ENCODE peak calls at places on chromosomes 3 and 15, in eight cellular contexts. One of them, this sample, is unnamed.

GRCh38 chr3:48194446-48195071 is 6.3 kb upstream of the CDC25A start:
- DNase-seq in stomach: peak; percentile 74
- DNase-seq in ovary: peak; percentile 75
- DNase-seq in HepG2: peak; percentile 68
- DNase-seq in transverse colon: peak; percentile 71
- DNase-seq in sigmoid colon: no peak
- DNase-seq in endothelial cell of umbilical vein: peak; percentile 63
- DNase-seq in uterus: peak; percentile 25
- DNase-seq in this sample: peak; percentile 64

GRCh38 chr3:4426782-4427344 is 40.2 kb downstream of the SUMF1 start:
- DNase-seq in stomach: no peak
- DNase-seq in ovary: no peak
- DNase-seq in HepG2: peak; percentile 89
- DNase-seq in transverse colon: no peak
- DNase-seq in sigmoid colon: no peak
- DNase-seq in endothelial cell of umbilical vein: peak; percentile 46
- DNase-seq in uterus: no peak
- DNase-seq in this sample: no peak

GRCh38 chr15:101611580-101612299 is 40.4 kb downstream of the TM2D3 start:
- DNase-seq in stomach: no peak
- DNase-seq in ovary: no peak
- DNase-seq in HepG2: no peak
- DNase-seq in transverse colon: no peak
- DNase-seq in sigmoid colon: no peak
- DNase-seq in endothelial cell of umbilical vein: no peak
- DNase-seq in uterus: no peak
- DNase-seq in this sample: no peak

GRCh38 chr3:19183572-19183971 is 35.3 kb downstream of the KCNH8 start:
- DNase-seq in stomach: no peak
- DNase-seq in ovary: no peak
- DNase-seq in HepG2: no peak
- DNase-seq in transverse colon: no peak
- DNase-seq in sigmoid colon: no peak
- DNase-seq in endothelial cell of umbilical vein: no peak
- DNase-seq in uterus: no peak
- DNase-seq in this sample: no peak

GRCh38 chr3:33441322-33441976 is 1.2 kb upstream of the UBP1 start:
- DNase-seq in stomach: no peak
- DNase-seq in ovary: no peak
- DNase-seq in HepG2: peak; percentile 79
- DNase-seq in transverse colon: peak; percentile 65
- DNase-seq in sigmoid colon: no peak
- DNase-seq in endothelial cell of umbilical vein: no peak
- DNase-seq in uterus: peak; percentile 66
- DNase-seq in this sample: no peak

GRCh38 chr15:29472901-29473423 is 203.3 kb upstream of the NSMCE3 start:
- DNase-seq in stomach: no peak
- DNase-seq in ovary: no peak
- DNase-seq in HepG2: no peak
- DNase-seq in transverse colon: no peak
- DNase-seq in sigmoid colon: no peak
- DNase-seq in endothelial cell of umbilical vein: no peak
- DNase-seq in uterus: no peak
- DNase-seq in this sample: no peak

GRCh38 chr15:66908503-66909095 is 156.8 kb upstream of the SMAD3 start:
- DNase-seq in stomach: no peak
- DNase-seq in ovary: no peak
- DNase-seq in HepG2: no peak
- DNase-seq in transverse colon: no peak
- DNase-seq in sigmoid colon: no peak
- DNase-seq in endothelial cell of umbilical vein: no peak
- DNase-seq in uterus: no peak
- DNase-seq in this sample: no peak

GRCh38 chr3:78927787-78928186 is 840.0 kb downstream of the ROBO1 start:
- DNase-seq in stomach: no peak
- DNase-seq in ovary: no peak
- DNase-seq in HepG2: no peak
- DNase-seq in transverse colon: no peak
- DNase-seq in sigmoid colon: no peak
- DNase-seq in endothelial cell of umbilical vein: no peak
- DNase-seq in uterus: no peak
- DNase-seq in this sample: no peak

GRCh38 chr3:120429921-120430361 is 20.9 kb downstream of the FSTL1 start:
- DNase-seq in stomach: no peak
- DNase-seq in ovary: no peak
- DNase-seq in HepG2: no peak
- DNase-seq in transverse colon: no peak
- DNase-seq in sigmoid colon: no peak
- DNase-seq in endothelial cell of umbilical vein: no peak
- DNase-seq in uterus: no peak
- DNase-seq in this sample: no peak

GRCh38 chr3:2166552-2166951 is 67.9 kb downstream of the CNTN4 start:
- DNase-seq in stomach: no peak
- DNase-seq in ovary: no peak
- DNase-seq in HepG2: no peak
- DNase-seq in transverse colon: no peak
- DNase-seq in sigmoid colon: no peak
- DNase-seq in endothelial cell of umbilical vein: no peak
- DNase-seq in uterus: no peak
- DNase-seq in this sample: no peak

GRCh38 chr15:65476942-65477341 is 40.5 kb downstream of the DPP8 start:
- DNase-seq in stomach: no peak
- DNase-seq in ovary: no peak
- DNase-seq in HepG2: no peak
- DNase-seq in transverse colon: no peak
- DNase-seq in sigmoid colon: no peak
- DNase-seq in endothelial cell of umbilical vein: no peak
- DNase-seq in uterus: no peak
- DNase-seq in this sample: no peak

DNA sequence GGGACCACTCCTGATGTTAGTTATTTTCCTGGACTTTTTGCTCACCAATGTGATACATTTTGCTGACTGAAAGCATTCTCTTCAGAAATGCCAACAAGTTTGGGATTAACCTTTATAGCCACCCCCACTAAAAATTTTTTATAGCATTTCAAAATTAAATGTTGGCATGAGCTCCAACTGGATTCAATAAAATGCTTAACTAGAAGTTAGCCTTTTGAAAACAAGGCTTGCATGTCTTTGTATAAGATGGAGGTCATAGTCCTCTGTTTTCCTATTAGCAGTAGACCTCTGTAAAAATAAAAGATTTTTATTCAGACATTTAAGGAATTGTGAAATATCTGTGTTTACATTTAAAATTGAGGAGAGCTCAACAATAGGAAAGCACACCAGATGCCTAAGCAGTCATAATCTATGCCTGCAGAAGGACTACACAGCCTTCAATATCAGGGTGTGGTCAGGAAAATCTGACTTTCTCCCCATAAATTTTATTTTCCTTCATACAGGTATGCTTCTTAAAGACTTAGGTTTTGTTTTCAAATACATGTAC is 87.1 kb downstream of the DNAJC13 start:
- DNase-seq in stomach: no peak
- DNase-seq in ovary: no peak
- DNase-seq in HepG2: no peak
- DNase-seq in transverse colon: no peak
- DNase-seq in sigmoid colon: no peak
- DNase-seq in endothelial cell of umbilical vein: no peak
- DNase-seq in uterus: no peak
- DNase-seq in this sample: no peak
- H3K36me3 ChIP-seq in stomach: peaks cover 99% of the 10 kb centered on the region
- H3K36me3 ChIP-seq in ovary: no peaks in the 10 kb centered on the region
- H3K36me3 ChIP-seq in HepG2: peaks cover 62% of the 10 kb centered on the region
- H3K36me3 ChIP-seq in transverse colon: peaks cover 4% of the 10 kb centered on the region
- H3K36me3 ChIP-seq in sigmoid colon: peaks cover 94% of the 10 kb centered on the region
- H3K36me3 ChIP-seq in endothelial cell of umbilical vein: peaks cover 25% of the 10 kb centered on the region
- H3K36me3 ChIP-seq in uterus: no peaks in the 10 kb centered on the region
- H3K36me3 ChIP-seq in this sample: peaks cover 78% of the 10 kb centered on the region

DNA sequence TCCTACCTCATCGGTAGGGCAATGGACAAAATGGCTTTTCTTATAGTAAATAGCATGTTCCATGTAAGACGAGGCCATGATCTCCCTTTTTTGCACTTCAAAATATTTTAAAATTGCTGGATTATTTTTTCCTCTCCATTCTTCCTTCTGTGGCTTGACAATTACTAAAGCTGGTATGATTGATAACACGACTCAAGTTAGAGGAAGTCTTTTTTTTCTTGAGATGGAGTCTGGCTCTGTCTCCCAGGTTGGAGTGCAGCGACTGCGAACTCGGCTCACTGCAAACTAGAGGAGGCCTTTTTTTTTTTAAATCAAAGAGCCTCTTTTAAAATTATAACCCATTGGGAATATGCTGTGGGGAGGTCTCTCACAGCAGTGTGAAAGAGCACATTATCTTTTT is 124.5 kb upstream of the TBL1XR1 start:
- DNase-seq in stomach: no peak
- DNase-seq in ovary: no peak
- DNase-seq in HepG2: no peak
- DNase-seq in transverse colon: no peak
- DNase-seq in sigmoid colon: no peak
- DNase-seq in endothelial cell of umbilical vein: peak; percentile 21
- DNase-seq in uterus: no peak
- DNase-seq in this sample: no peak
- TF ChIP-seq POLR2A in stomach: no peak
- TF ChIP-seq POLR2A in ovary: no peak
- TF ChIP-seq POLR2A in HepG2: no peak
- TF ChIP-seq POLR2A in transverse colon: no peak
- TF ChIP-seq POLR2A in sigmoid colon: no peak
- TF ChIP-seq POLR2A in endothelial cell of umbilical vein: no peak
- TF ChIP-seq POLR2A in uterus: no peak
- TF ChIP-seq POLR2A in this sample: no peak

GRCh38 chr3:9474482-9474881 is 77.1 kb downstream of the SETD5 start:
- DNase-seq in stomach: no peak
- DNase-seq in ovary: no peak
- DNase-seq in HepG2: no peak
- DNase-seq in transverse colon: no peak
- DNase-seq in sigmoid colon: no peak
- DNase-seq in endothelial cell of umbilical vein: no peak
- DNase-seq in uterus: no peak
- DNase-seq in this sample: no peak

GRCh38 chr3:9485248-9485647 is 68.4 kb downstream of the LHFPL4 start:
- DNase-seq in stomach: no peak
- DNase-seq in ovary: no peak
- DNase-seq in HepG2: no peak
- DNase-seq in transverse colon: no peak
- DNase-seq in sigmoid colon: no peak
- DNase-seq in endothelial cell of umbilical vein: no peak
- DNase-seq in uterus: no peak
- DNase-seq in this sample: no peak

GRCh38 chr3:9476935-9477334 is 76.7 kb downstream of the LHFPL4 start:
- DNase-seq in stomach: no peak
- DNase-seq in ovary: no peak
- DNase-seq in HepG2: no peak
- DNase-seq in transverse colon: no peak
- DNase-seq in sigmoid colon: no peak
- DNase-seq in endothelial cell of umbilical vein: no peak
- DNase-seq in uterus: no peak
- DNase-seq in this sample: no peak

DNA sequence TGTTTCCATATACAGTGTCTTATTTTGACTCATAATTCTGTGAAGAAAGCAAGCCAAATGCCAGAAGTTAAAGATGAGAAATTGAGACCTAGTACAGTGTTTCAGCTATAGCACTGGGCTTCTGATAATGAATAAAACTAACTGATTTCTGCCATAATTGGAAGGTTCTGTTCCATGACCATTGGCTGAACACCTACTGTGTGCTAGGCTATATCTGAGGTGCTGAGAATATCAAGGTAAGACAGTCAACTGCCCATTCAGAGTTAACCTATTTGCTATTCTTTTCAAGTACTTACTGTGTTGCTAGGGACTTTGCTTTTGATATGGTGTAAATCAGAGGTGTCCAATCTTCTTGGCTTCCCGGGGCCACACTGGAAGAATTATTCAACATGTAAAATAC is 73.4 kb downstream of the LHFPL4 start:
- DNase-seq in stomach: no peak
- DNase-seq in ovary: no peak
- DNase-seq in HepG2: no peak
- DNase-seq in transverse colon: no peak
- DNase-seq in sigmoid colon: no peak
- DNase-seq in endothelial cell of umbilical vein: no peak
- DNase-seq in uterus: no peak
- DNase-seq in this sample: no peak
- H3K36me3 ChIP-seq in stomach: peaks cover 98% of the 10 kb centered on the region
- H3K36me3 ChIP-seq in ovary: no peaks in the 10 kb centered on the region
- H3K36me3 ChIP-seq in HepG2: peaks cover 54% of the 10 kb centered on the region
- H3K36me3 ChIP-seq in transverse colon: no peaks in the 10 kb centered on the region
- H3K36me3 ChIP-seq in sigmoid colon: peaks cover 88% of the 10 kb centered on the region
- H3K36me3 ChIP-seq in endothelial cell of umbilical vein: peaks cover 27% of the 10 kb centered on the region
- H3K36me3 ChIP-seq in uterus: no peaks in the 10 kb centered on the region
- H3K36me3 ChIP-seq in this sample: peaks cover 68% of the 10 kb centered on the region

GRCh38 chr3:38455639-38456430 is 2.1 kb downstream of the ACVR2B start:
- DNase-seq in stomach: no peak
- DNase-seq in ovary: no peak
- DNase-seq in HepG2: no peak
- DNase-seq in transverse colon: no peak
- DNase-seq in sigmoid colon: peak; percentile 83
- DNase-seq in endothelial cell of umbilical vein: no peak
- DNase-seq in uterus: peak; percentile 59
- DNase-seq in this sample: no peak

GRCh38 chr3:38454884-38455638 is 1.4 kb downstream of the ACVR2B start:
- DNase-seq in stomach: peak; percentile 87
- DNase-seq in ovary: peak; percentile 89
- DNase-seq in HepG2: peak; percentile 81
- DNase-seq in transverse colon: peak; percentile 88
- DNase-seq in sigmoid colon: peak; percentile 90
- DNase-seq in endothelial cell of umbilical vein: peak; percentile 50
- DNase-seq in uterus: peak; percentile 79
- DNase-seq in this sample: peak; percentile 88

GRCh38 chr3:38453075-38453913 is at the start of gene ACVR2B:
- DNase-seq in stomach: peak; percentile 94
- DNase-seq in ovary: peak; percentile 92
- DNase-seq in HepG2: peak; percentile 65
- DNase-seq in transverse colon: peak; percentile 92
- DNase-seq in sigmoid colon: peak; percentile 95
- DNase-seq in endothelial cell of umbilical vein: peak; percentile 69
- DNase-seq in uterus: peak; percentile 92
- DNase-seq in this sample: peak; percentile 93

GRCh38 chr3:38453914-38454178 is 156 bp downstream of the ACVR2B start:
- DNase-seq in stomach: no peak
- DNase-seq in ovary: no peak
- DNase-seq in HepG2: no peak
- DNase-seq in transverse colon: no peak
- DNase-seq in sigmoid colon: no peak
- DNase-seq in endothelial cell of umbilical vein: no peak
- DNase-seq in uterus: no peak
- DNase-seq in this sample: no peak

GRCh38 chr3:38454179-38454883 is 641 bp downstream of the ACVR2B start:
- DNase-seq in stomach: peak; percentile 65
- DNase-seq in ovary: peak; percentile 71
- DNase-seq in HepG2: no peak
- DNase-seq in transverse colon: peak; percentile 76
- DNase-seq in sigmoid colon: no peak
- DNase-seq in endothelial cell of umbilical vein: peak; percentile 36
- DNase-seq in uterus: peak; percentile 39
- DNase-seq in this sample: peak; percentile 84
- TF ChIP-seq POLR2A in stomach: no peak
- TF ChIP-seq POLR2A in ovary: no peak
- TF ChIP-seq POLR2A in HepG2: peak; percentile 6
- TF ChIP-seq POLR2A in transverse colon: peak; percentile 65
- TF ChIP-seq POLR2A in sigmoid colon: no peak
- TF ChIP-seq POLR2A in endothelial cell of umbilical vein: no peak
- TF ChIP-seq POLR2A in uterus: peak; percentile 33
- TF ChIP-seq POLR2A in this sample: peak; percentile 86

This sample was measured in Peyer's patch.